ENCODE peak calls at places on chromosomes 12 and 14, in five cellular contexts. One of them, this sample, is unnamed.

GRCh38 chr12:113719911-113720591 is 246.1 kb downstream of the RBM19 start:
- DNase-seq in foreskin keratinocyte: no peak
- DNase-seq in progenitor cell of endocrine pancreas: no peak
- DNase-seq in omental fat pad: no peak
- DNase-seq in AG09309: no peak
- DNase-seq in this sample: no peak

GRCh38 chr12:16946691-16947090 is 340.7 kb upstream of the LMO3 start:
- DNase-seq in foreskin keratinocyte: no peak
- DNase-seq in progenitor cell of endocrine pancreas: no peak
- DNase-seq in omental fat pad: no peak
- DNase-seq in AG09309: no peak
- DNase-seq in this sample: no peak

GRCh38 chr14:73059326-73059725 is 992 bp downstream of the RBM25 start:
- DNase-seq in foreskin keratinocyte: peak; percentile 29
- DNase-seq in progenitor cell of endocrine pancreas: no peak
- DNase-seq in omental fat pad: no peak
- DNase-seq in AG09309: no peak
- DNase-seq in this sample: no peak

GRCh38 chr12:91272456-91273063 is 89.9 kb upstream of the DCN start:
- DNase-seq in foreskin keratinocyte: no peak
- DNase-seq in progenitor cell of endocrine pancreas: no peak
- DNase-seq in omental fat pad: no peak
- DNase-seq in AG09309: no peak
- DNase-seq in this sample: no peak

GRCh38 chr14:63453443-63453936 is 89.7 kb downstream of the PPP2R5E start:
- DNase-seq in foreskin keratinocyte: no peak
- DNase-seq in progenitor cell of endocrine pancreas: no peak
- DNase-seq in omental fat pad: no peak
- DNase-seq in AG09309: no peak
- DNase-seq in this sample: no peak

GRCh38 chr14:92325835-92326234 is 2.9 kb downstream of the SLC24A4 start:
- DNase-seq in foreskin keratinocyte: no peak
- DNase-seq in progenitor cell of endocrine pancreas: no peak
- DNase-seq in omental fat pad: no peak
- DNase-seq in AG09309: no peak
- DNase-seq in this sample: no peak

GRCh38 chr12:29317556-29318363 is 63.2 kb downstream of the ERGIC2 start:
- DNase-seq in foreskin keratinocyte: peak; percentile 63
- DNase-seq in progenitor cell of endocrine pancreas: no peak
- DNase-seq in omental fat pad: no peak
- DNase-seq in AG09309: no peak
- DNase-seq in this sample: no peak

GRCh38 chr12:203462-204260 is 10.3 kb downstream of the SLC6A12 start:
- DNase-seq in foreskin keratinocyte: no peak
- DNase-seq in progenitor cell of endocrine pancreas: peak; percentile 74
- DNase-seq in omental fat pad: no peak
- DNase-seq in AG09309: no peak
- DNase-seq in this sample: peak; percentile 69

GRCh38 chr12:65826513-65827171 is 2.4 kb downstream of the HMGA2 start:
- DNase-seq in foreskin keratinocyte: peak; percentile 74
- DNase-seq in progenitor cell of endocrine pancreas: no peak
- DNase-seq in omental fat pad: no peak
- DNase-seq in AG09309: peak; percentile 45
- DNase-seq in this sample: no peak

DNA sequence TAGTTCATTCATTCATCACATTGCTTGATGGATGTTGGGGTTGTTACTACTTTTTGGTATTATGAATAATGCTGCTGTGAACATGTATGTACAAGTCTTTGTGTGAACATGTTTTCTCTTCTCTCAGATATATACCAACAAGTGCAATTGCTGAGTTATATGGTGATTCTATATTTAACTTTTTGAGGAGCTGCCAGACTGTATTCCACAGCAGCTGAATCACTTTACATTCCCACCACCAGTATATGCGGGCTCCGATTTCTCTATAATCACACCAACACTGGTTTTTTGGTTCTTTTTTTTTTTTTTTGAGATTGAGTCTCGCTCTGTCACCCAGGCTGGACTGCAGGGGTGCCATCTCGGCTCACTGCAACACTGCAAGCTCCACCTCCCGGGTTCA is 22.2 kb upstream of the PLEKHG6 start:
- DNase-seq in foreskin keratinocyte: peak; percentile 96
- DNase-seq in progenitor cell of endocrine pancreas: no peak
- DNase-seq in omental fat pad: no peak
- DNase-seq in AG09309: no peak
- DNase-seq in this sample: no peak
- TF ChIP-seq CTCF in foreskin keratinocyte: peak; percentile 32
- TF ChIP-seq CTCF in progenitor cell of endocrine pancreas: no peak
- TF ChIP-seq CTCF in omental fat pad: no peak
- TF ChIP-seq CTCF in AG09309: no peak
- TF ChIP-seq CTCF in this sample: no peak

DNA sequence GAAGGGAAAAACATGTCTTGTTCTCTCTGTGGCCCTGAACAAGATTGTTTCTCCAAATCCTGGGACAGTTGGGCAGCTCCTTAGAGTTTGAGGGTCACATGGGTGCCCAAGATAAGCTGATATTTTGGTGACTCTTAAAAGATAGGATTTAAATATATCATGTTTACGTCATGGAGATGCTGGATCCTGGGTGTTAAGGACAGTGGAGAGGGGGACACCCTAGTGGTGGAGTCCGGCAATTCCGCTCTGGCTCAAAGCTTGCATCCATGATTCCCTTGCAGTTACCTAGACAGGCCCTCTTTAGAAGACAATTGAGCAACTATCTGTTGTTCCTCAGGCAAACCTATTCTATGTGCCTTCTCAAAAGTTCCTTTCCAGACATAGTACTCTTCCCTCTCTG is 101.8 kb downstream of the CMKLR1 start:
- DNase-seq in foreskin keratinocyte: no peak
- DNase-seq in progenitor cell of endocrine pancreas: no peak
- DNase-seq in omental fat pad: no peak
- DNase-seq in AG09309: no peak
- DNase-seq in this sample: peak; percentile 30
- TF ChIP-seq CTCF in foreskin keratinocyte: peak; percentile 41
- TF ChIP-seq CTCF in progenitor cell of endocrine pancreas: peak; percentile 39
- TF ChIP-seq CTCF in omental fat pad: no peak
- TF ChIP-seq CTCF in AG09309: peak; percentile 32
- TF ChIP-seq CTCF in this sample: no peak

DNA sequence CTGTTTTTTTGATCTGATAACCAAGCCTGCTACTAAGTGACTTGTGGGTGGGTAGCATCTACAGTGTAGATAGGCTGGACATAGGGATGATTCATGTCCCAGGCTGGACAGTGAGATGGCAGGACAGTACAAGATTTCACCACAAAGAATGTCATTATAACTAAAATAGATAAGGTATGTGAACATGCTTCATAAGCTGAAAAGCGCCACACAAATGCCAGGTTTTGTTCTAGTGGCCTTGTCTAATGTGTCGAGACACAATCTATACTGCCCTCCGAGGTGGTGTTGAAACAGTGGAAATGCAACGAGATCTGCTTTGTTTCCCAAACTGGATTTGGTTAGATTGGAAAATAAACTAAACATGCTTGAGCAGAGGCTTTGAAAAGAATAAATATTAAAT is 4.4 kb downstream of the LGALS3 start:
- DNase-seq in foreskin keratinocyte: no peak
- DNase-seq in progenitor cell of endocrine pancreas: no peak
- DNase-seq in omental fat pad: no peak
- DNase-seq in AG09309: no peak
- DNase-seq in this sample: no peak
- TF ChIP-seq CTCF in foreskin keratinocyte: peak; percentile 56
- TF ChIP-seq CTCF in progenitor cell of endocrine pancreas: peak; percentile 36
- TF ChIP-seq CTCF in omental fat pad: no peak
- TF ChIP-seq CTCF in AG09309: peak; percentile 26
- TF ChIP-seq CTCF in this sample: no peak

GRCh38 chr14:105107781-105108515 is 42.7 kb upstream of the GPR132 start:
- DNase-seq in foreskin keratinocyte: no peak
- DNase-seq in progenitor cell of endocrine pancreas: no peak
- DNase-seq in omental fat pad: no peak
- DNase-seq in AG09309: no peak
- DNase-seq in this sample: no peak
- TF ChIP-seq CTCF in foreskin keratinocyte: no peak
- TF ChIP-seq CTCF in progenitor cell of endocrine pancreas: no peak
- TF ChIP-seq CTCF in omental fat pad: no peak
- TF ChIP-seq CTCF in AG09309: no peak
- TF ChIP-seq CTCF in this sample: no peak

GRCh38 chr12:122327494-122328385 is 61.4 kb upstream of the VPS33A start:
- DNase-seq in foreskin keratinocyte: no peak
- DNase-seq in progenitor cell of endocrine pancreas: no peak
- DNase-seq in omental fat pad: no peak
- DNase-seq in AG09309: no peak
- DNase-seq in this sample: no peak

GRCh38 chr12:122336015-122336946 is 70.0 kb upstream of the VPS33A start:
- DNase-seq in foreskin keratinocyte: no peak
- DNase-seq in progenitor cell of endocrine pancreas: no peak
- DNase-seq in omental fat pad: no peak
- DNase-seq in AG09309: no peak
- DNase-seq in this sample: peak; percentile 45

DNA sequence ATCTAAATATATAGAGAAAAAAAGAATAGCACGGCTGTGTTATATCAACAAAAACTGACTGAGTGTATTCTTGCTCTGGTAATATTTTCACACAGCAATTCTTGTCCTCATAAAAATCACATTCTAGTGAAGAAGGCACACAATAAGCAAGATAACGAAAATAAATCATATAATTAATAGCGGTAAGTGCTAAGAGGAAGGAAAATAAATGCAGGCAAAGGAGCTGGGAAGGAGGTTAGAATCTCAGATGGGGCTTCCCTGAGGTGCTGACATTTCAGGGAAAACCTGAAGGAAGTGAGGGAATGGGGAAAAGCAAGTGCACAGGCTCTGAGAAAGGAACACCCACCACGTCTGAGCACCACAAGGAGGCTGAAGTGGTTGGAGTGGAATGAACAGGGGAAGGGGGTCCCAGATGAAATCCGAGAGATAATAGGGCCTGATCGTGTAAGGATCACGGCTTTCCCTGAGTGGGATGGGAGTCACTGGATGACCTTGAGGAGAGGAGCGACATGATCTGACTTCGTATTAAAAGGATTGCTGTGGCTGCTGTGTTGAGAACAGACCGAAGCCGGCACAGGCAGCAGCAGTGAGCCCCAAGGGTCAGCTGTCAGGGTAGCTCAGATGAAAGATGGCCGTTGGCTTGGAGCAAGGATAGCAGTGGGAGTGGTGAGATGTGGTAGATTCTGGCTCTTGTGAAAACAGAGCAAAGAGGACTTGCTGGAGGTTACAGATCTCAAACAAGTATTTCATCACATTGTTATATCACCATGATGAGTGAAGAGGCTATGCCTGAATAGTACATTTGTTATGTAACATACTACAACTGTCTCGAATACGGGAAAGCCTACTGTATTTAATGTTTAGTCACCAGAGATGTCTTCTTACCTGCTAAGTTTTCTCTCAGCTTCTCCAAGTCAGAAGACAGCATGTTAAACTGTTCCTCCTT is 67.1 kb upstream of the VPS33A start:
- DNase-seq in foreskin keratinocyte: no peak
- DNase-seq in progenitor cell of endocrine pancreas: no peak
- DNase-seq in omental fat pad: no peak
- DNase-seq in AG09309: no peak
- DNase-seq in this sample: no peak
- TF ChIP-seq CTCF in foreskin keratinocyte: no peak
- TF ChIP-seq CTCF in progenitor cell of endocrine pancreas: no peak
- TF ChIP-seq CTCF in omental fat pad: no peak
- TF ChIP-seq CTCF in AG09309: no peak
- TF ChIP-seq CTCF in this sample: no peak

GRCh38 chr14:59583755-59584154 is 7.1 kb upstream of the CCDC175 start:
- DNase-seq in foreskin keratinocyte: peak; percentile 29
- DNase-seq in progenitor cell of endocrine pancreas: no peak
- DNase-seq in omental fat pad: no peak
- DNase-seq in AG09309: peak; percentile 4
- DNase-seq in this sample: no peak

GRCh38 chr14:59582161-59582560 is 5.5 kb upstream of the CCDC175 start:
- DNase-seq in foreskin keratinocyte: no peak
- DNase-seq in progenitor cell of endocrine pancreas: no peak
- DNase-seq in omental fat pad: no peak
- DNase-seq in AG09309: no peak
- DNase-seq in this sample: no peak

GRCh38 chr14:59585891-59586554 is 9.4 kb upstream of the CCDC175 start:
- DNase-seq in foreskin keratinocyte: no peak
- DNase-seq in progenitor cell of endocrine pancreas: no peak
- DNase-seq in omental fat pad: no peak
- DNase-seq in AG09309: peak; percentile 49
- DNase-seq in this sample: no peak

GRCh38 chr14:59588136-59588535 is 11.5 kb upstream of the CCDC175 start:
- DNase-seq in foreskin keratinocyte: no peak
- DNase-seq in progenitor cell of endocrine pancreas: no peak
- DNase-seq in omental fat pad: no peak
- DNase-seq in AG09309: no peak
- DNase-seq in this sample: no peak

GRCh38 chr14:59582845-59583509 is 6.4 kb upstream of the CCDC175 start:
- DNase-seq in foreskin keratinocyte: no peak
- DNase-seq in progenitor cell of endocrine pancreas: no peak
- DNase-seq in omental fat pad: no peak
- DNase-seq in AG09309: no peak
- DNase-seq in this sample: no peak
- TF ChIP-seq CTCF in foreskin keratinocyte: peak; percentile 22
- TF ChIP-seq CTCF in progenitor cell of endocrine pancreas: no peak
- TF ChIP-seq CTCF in omental fat pad: no peak
- TF ChIP-seq CTCF in AG09309: no peak
- TF ChIP-seq CTCF in this sample: peak; percentile 22

This sample was measured in glutamatergic neuron.